ENCODE peak calls at places on chromosomes 3 and 15, in ten cellular contexts. W is ovary; L is choroid plexus epithelial cell; S is fibroblast of villous mesenchyme; O is C1 segment of cervical spinal cord; H is activated CD4-positive, alpha-beta T cell treated with anti-CD3 and anti-CD28 coated beads for 48 hours; U is substantia nigra; F is activated gamma-delta T cell treated with anti-CD3 and anti-CD28 coated beads, Interleukin-2, amount 50 U/mL, for 16 hours; B is kidney; Y is NB4. Q is an unnamed sample.

GRCh38 chr3:128294999-128295468 is 141.8 kb downstream of the EEFSEC start:
- DNase-seq in S (no peak), O (no peak), F (no peak), Y (no peak), W (no peak), L (no peak), H (no peak), B (no peak), U (no peak), Q (no peak)

GRCh38 chr3:124811441-124811840 is 75.7 kb downstream of the ITGB5 start:
- DNase-seq in O (no peak), F (no peak), U (no peak), Y (no peak), H (no peak), W (no peak), L (peak), S (peak), B (no peak), Q (no peak)

GRCh38 chr15:44537728-44538240 is 837 bp downstream of the EIF3J start:
- DNase-seq in H (no peak), L (peak), Y (peak), S (peak), U (no peak), F (no peak), W (no peak), O (no peak), B (no peak), Q (no peak)

GRCh38 chr15:70664494-70664893 is 98.9 kb downstream of the UACA start:
- DNase-seq in W (no peak), L (no peak), U (no peak), Y (no peak), S (no peak), H (no peak), F (no peak), B (no peak), O (no peak), Q (no peak)

GRCh38 chr3:81255463-81255862 is 506.0 kb downstream of the GBE1 start:
- DNase-seq in L (no peak), F (no peak), Y (no peak), S (no peak), H (no peak), W (no peak), O (no peak), U (no peak), B (no peak), Q (no peak)

GRCh38 chr3:126926684-126927404 is 56.1 kb upstream of the PLXNA1 start:
- DNase-seq in S (peak), F (no peak), O (no peak), W (peak), H (no peak), L (peak), Y (no peak), B (no peak), U (no peak), Q (peak)

GRCh38 chr3:14415501-14415900 is 13.1 kb downstream of the SLC6A6 start:
- DNase-seq in S (peak), Y (no peak), B (no peak), W (no peak), F (no peak), L (no peak), H (no peak), U (no peak), O (no peak), Q (no peak)

GRCh38 chr3:52480768-52481715 is 14.1 kb upstream of the STAB1 start:
- DNase-seq in O (no peak), L (no peak), B (no peak), S (no peak), U (no peak), H (no peak), Y (no peak), W (peak), F (no peak), Q (no peak)